ENCODE peak calls at places on chromosomes 7 and 10, in nine cellular contexts. T is body of pancreas; U is cardiac muscle cell; K is tibial nerve; H is CD4-positive, alpha-beta T cell; Z is heart left ventricle; C is neuronal stem cell; L is CD8-positive, alpha-beta T cell; X is SJSA1. Q is an unnamed sample.

GRCh38 chr7:139828880-139829653 is at the start of gene TBXAS1:
- DNase-seq in T (peak; percentile 36), U (no peak), K (no peak), H (no peak), Z (no peak), C (no peak), L (no peak), X (no peak), Q (peak; percentile 80)

GRCh38 chr7:51313276-51314035 is 3.2 kb downstream of the COBL start:
- DNase-seq in T (no peak), U (no peak), K (no peak), H (no peak), Z (no peak), C (no peak), L (no peak), X (no peak), Q (no peak)

GRCh38 chr7:30594540-30595460 is at the start of gene GARS1:
- DNase-seq in T (peak; percentile 90), U (peak; percentile 94), K (peak; percentile 78), H (peak; percentile 80), Z (peak; percentile 95), C (peak; percentile 87), L (peak; percentile 81), X (peak; percentile 87), Q (peak; percentile 87)

GRCh38 chr10:56370217-56371113 is 9.4 kb upstream of the ZWINT start:
- DNase-seq in T (no peak), U (no peak), K (no peak), H (no peak), Z (no peak), C (peak; percentile 14), L (no peak), X (no peak), Q (no peak)

GRCh38 chr10:54914049-54914448 is 113.0 kb upstream of the PCDH15 start:
- DNase-seq in T (no peak), U (no peak), K (no peak), H (no peak), Z (no peak), C (no peak), L (no peak), X (no peak), Q (no peak)

GRCh38 chr7:11330208-11330607 is 356.5 kb downstream of the PHF14 start:
- DNase-seq in T (no peak), U (no peak), K (no peak), H (no peak), Z (no peak), C (no peak), L (no peak), X (no peak), Q (no peak)

GRCh38 chr7:80521809-80522208 is 9.9 kb upstream of the GNAT3 start:
- DNase-seq in T (no peak), U (no peak), K (no peak), H (no peak), Z (no peak), C (no peak), L (no peak), X (no peak), Q (no peak)

GRCh38 chr10:28930520-28931495 is 253.5 kb downstream of the BAMBI start:
- DNase-seq in T (no peak), U (no peak), K (no peak), H (no peak), Z (no peak), C (no peak), L (no peak), X (no peak), Q (no peak)

GRCh38 chr7:86653919-86654659 is 10.4 kb downstream of the GRM3 start:
- DNase-seq in T (peak; percentile 33), U (peak; percentile 45), K (no peak), H (no peak), Z (no peak), C (peak; percentile 29), L (no peak), X (no peak), Q (no peak)

GRCh38 chr7:12890586-12890985 is 203.2 kb downstream of the ARL4A start:
- DNase-seq in T (no peak), U (no peak), K (no peak), H (no peak), Z (no peak), C (no peak), L (no peak), X (no peak), Q (no peak)

GRCh38 chr10:74652664-74653063 is 173.7 kb upstream of the KAT6B start:
- DNase-seq in T (no peak), U (no peak), K (no peak), H (no peak), Z (no peak), C (no peak), L (no peak), X (no peak), Q (no peak)

GRCh38 chr10:69344591-69345244 is 66.4 kb downstream of the HK1 start:
- DNase-seq in T (no peak), U (no peak), K (no peak), H (no peak), Z (no peak), C (no peak), L (no peak), X (no peak), Q (no peak)

GRCh38 chr7:134831862-134832261 is 52.4 kb downstream of the CALD1 start:
- DNase-seq in T (peak; percentile 34), U (no peak), K (no peak), H (no peak), Z (peak; percentile 60), C (no peak), L (no peak), X (no peak), Q (no peak)

GRCh38 chr10:100020161-100020882 is 10.6 kb upstream of the DNMBP start:
- DNase-seq in T (no peak), U (no peak), K (no peak), H (no peak), Z (no peak), C (no peak), L (no peak), X (no peak), Q (no peak)

GRCh38 chr10:1363466-1364121 is 307.4 kb downstream of the WDR37 start:
- DNase-seq in T (no peak), U (no peak), K (no peak), H (no peak), Z (no peak), C (no peak), L (no peak), X (peak; percentile 38), Q (no peak)
- H3K9me3 ChIP-seq in T (no peaks in the 10 kb centered on the region), U (no peaks in the 10 kb centered on the region), K (no peaks in the 10 kb centered on the region), H (no peaks in the 10 kb centered on the region), Z (no peaks in the 10 kb centered on the region), C (peaks cover 2% of the 10 kb centered on the region), L (no peaks in the 10 kb centered on the region), X (no peaks in the 10 kb centered on the region), Q (no peaks in the 10 kb centered on the region)

GRCh38 chr7:151866028-151866427 is 10.9 kb downstream of the PRKAG2 start:
- DNase-seq in T (no peak), U (no peak), K (no peak), H (no peak), Z (no peak), C (no peak), L (no peak), X (no peak), Q (peak; percentile 18)

GRCh38 chr7:151865070-151865670 is 11.7 kb downstream of the PRKAG2 start:
- DNase-seq in T (no peak), U (no peak), K (no peak), H (no peak), Z (no peak), C (no peak), L (no peak), X (no peak), Q (no peak)

GRCh38 chr7:151868805-151869188 is 8.1 kb downstream of the PRKAG2 start:
- DNase-seq in T (no peak), U (no peak), K (no peak), H (no peak), Z (no peak), C (no peak), L (no peak), X (no peak), Q (no peak)

GRCh38 chr7:151867912-151868804 is 8.8 kb downstream of the PRKAG2 start:
- DNase-seq in T (peak; percentile 80), U (no peak), K (no peak), H (no peak), Z (peak; percentile 78), C (no peak), L (no peak), X (no peak), Q (no peak)

DNA sequence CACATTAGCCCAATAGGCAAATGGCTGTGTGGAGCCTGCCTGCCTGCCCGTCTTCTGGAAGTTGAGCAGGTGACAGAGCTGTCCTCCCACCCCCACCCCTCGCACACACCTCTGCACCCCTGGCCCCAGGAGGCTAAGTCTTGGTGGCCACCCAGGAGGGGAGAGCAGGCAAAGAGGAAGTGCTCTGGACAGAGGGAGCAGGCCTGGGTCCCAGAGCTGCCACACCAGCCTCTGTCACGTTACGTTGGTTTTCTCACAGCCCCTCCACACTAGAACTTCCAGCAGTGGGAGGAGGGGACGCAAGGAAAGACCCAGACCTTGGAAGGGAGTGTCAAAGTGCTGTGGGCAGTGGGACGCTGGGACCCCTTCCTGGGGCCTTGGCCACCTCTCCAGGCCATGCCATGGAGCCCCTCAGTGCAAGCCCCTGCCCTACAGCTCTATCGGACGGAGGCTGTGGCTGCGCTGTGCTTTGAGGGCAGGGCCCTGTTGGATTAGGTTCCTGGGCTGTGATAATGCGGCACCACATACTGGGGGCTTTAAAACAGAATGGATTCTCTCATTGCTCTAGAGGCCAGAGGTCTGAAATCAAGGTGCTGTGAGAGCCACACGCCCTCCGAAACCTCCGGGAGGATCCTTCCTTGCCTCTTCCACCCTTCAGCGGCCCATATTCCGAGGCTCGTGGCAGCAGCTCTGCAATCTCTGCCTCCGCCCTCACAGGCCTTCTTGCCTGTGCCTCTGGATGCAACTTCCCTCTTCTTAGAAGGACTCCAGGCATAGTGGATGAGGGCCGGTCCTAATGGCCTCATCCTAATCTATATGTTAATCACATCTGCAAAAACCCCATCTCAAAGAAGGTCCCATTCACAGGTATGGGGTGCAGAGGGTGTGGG is 9.9 kb downstream of the PRKAG2 start:
- DNase-seq in T (no peak), U (no peak), K (no peak), H (no peak), Z (no peak), C (no peak), L (no peak), X (no peak), Q (no peak)
- H3K27ac ChIP-seq in T (no peak overlapping the region), U (no peak overlapping the region), K (no peak overlapping the region), H (no peak overlapping the region), Z (peak overlapping the region; percentile 92), C (no peak overlapping the region), L (no peak overlapping the region), X (no peak overlapping the region), Q (no peak overlapping the region)

GRCh38 chr7:133560900-133561299 is 308.0 kb downstream of the EXOC4 start:
- DNase-seq in T (no peak), U (no peak), K (no peak), H (no peak), Z (no peak), C (no peak), L (no peak), X (no peak), Q (no peak)
- H3K27me3 ChIP-seq in T (no peaks in the 10 kb centered on the region), U (no peaks in the 10 kb centered on the region), K (no peaks in the 10 kb centered on the region), H (no peaks in the 10 kb centered on the region), Z (no peaks in the 10 kb centered on the region), C (no peaks in the 10 kb centered on the region), L (no peaks in the 10 kb centered on the region), X (no peaks in the 10 kb centered on the region), Q (no peaks in the 10 kb centered on the region)

DNA sequence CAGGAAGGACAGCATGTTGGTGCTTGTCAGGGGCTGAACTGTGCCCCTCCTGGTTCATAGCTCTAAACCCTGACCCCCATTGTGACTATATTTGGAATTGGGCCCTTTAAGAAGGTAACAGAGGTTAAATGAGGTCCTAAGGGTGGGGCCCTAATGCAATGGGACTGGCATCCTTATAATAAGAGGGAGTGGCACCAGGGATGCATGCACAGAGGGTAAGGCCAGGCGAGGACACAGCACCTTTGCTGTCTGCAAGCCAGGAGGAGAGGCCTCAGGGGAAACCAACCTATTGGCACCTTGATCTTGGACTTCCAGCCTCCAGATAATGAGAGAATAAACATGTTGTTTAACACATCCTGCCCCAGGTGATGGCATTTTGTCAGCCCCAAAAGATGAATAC is 61.3 kb upstream of the EBF3 start:
- DNase-seq in T (no peak), U (no peak), K (no peak), H (no peak), Z (no peak), C (no peak), L (no peak), X (no peak), Q (no peak)
- H3K9me3 ChIP-seq in T (no peaks in the 10 kb centered on the region), U (no peaks in the 10 kb centered on the region), K (no peaks in the 10 kb centered on the region), H (no peaks in the 10 kb centered on the region), Z (no peaks in the 10 kb centered on the region), C (no peaks in the 10 kb centered on the region), L (no peaks in the 10 kb centered on the region), X (no peaks in the 10 kb centered on the region), Q (no peaks in the 10 kb centered on the region)